ENCODE peak calls at places on chromosomes 12 and 14, in eight cellular contexts. Z, U, Q, D, Y, E, X and R are unnamed samples.

GRCh38 chr14:100108840-100109593 is 43.8 kb downstream of the EVL start:
- DNase-seq in Z (no peak), U (peak), Q (no peak), D (no peak), Y (peak), E (no peak), X (no peak), R (no peak)

GRCh38 chr12:53279888-53280498 is 11.9 kb downstream of the ESPL1 start:
- DNase-seq in Z (no peak), U (no peak), Q (no peak), D (no peak), Y (no peak), E (no peak), X (no peak), R (no peak)

GRCh38 chr12:5720405-5721045 is 224.5 kb downstream of the ANO2 start:
- DNase-seq in Z (no peak), U (no peak), Q (no peak), D (no peak), Y (no peak), E (no peak), X (no peak), R (no peak)

GRCh38 chr14:89302396-89302950 is 114.6 kb downstream of the FOXN3 start:
- DNase-seq in Z (no peak), U (no peak), Q (no peak), D (no peak), Y (no peak), E (no peak), X (peak), R (no peak)

GRCh38 chr12:98355322-98355721 is 160.1 kb upstream of the TMPO start:
- DNase-seq in Z (no peak), U (peak), Q (no peak), D (peak), Y (peak), E (no peak), X (peak), R (no peak)

GRCh38 chr14:22583994-22584393 is 5.0 kb downstream of the DAD1 start:
- DNase-seq in Z (no peak), U (no peak), Q (no peak), D (no peak), Y (no peak), E (no peak), X (peak), R (no peak)

GRCh38 chr14:55781046-55781445 is 201.0 kb downstream of the KTN1 start:
- DNase-seq in Z (no peak), U (no peak), Q (no peak), D (peak), Y (no peak), E (no peak), X (no peak), R (no peak)

GRCh38 chr12:2860170-2860569 is 3.3 kb upstream of the TEX52 start:
- DNase-seq in Z (no peak), U (no peak), Q (no peak), D (no peak), Y (no peak), E (no peak), X (no peak), R (no peak)

GRCh38 chr12:31837913-31838312 is 109.1 kb upstream of the AMN1 start:
- DNase-seq in Z (no peak), U (no peak), Q (no peak), D (no peak), Y (no peak), E (no peak), X (no peak), R (no peak)

GRCh38 chr14:39683711-39684110 is 251.5 kb upstream of the FBXO33 start:
- DNase-seq in Z (no peak), U (no peak), Q (no peak), D (peak), Y (no peak), E (no peak), X (peak), R (no peak)

GRCh38 chr14:100403802-100404201 is 80.7 kb downstream of the SLC25A47 start:
- DNase-seq in Z (no peak), U (no peak), Q (no peak), D (no peak), Y (no peak), E (no peak), X (no peak), R (no peak)

GRCh38 chr12:62684586-62685295 is 218.1 kb downstream of the MON2 start:
- DNase-seq in Z (no peak), U (no peak), Q (no peak), D (no peak), Y (peak), E (no peak), X (no peak), R (peak)

GRCh38 chr14:98684486-98684885 is 587.5 kb downstream of the BCL11B start:
- DNase-seq in Z (no peak), U (no peak), Q (no peak), D (no peak), Y (no peak), E (no peak), X (no peak), R (no peak)

GRCh38 chr12:109894939-109895338 is 5.1 kb upstream of the TCHP start:
- DNase-seq in Z (no peak), U (no peak), Q (no peak), D (no peak), Y (no peak), E (no peak), X (no peak), R (no peak)

GRCh38 chr12:26327975-26328635 is 132.7 kb downstream of the SSPN start:
- DNase-seq in Z (no peak), U (no peak), Q (no peak), D (no peak), Y (no peak), E (no peak), X (no peak), R (no peak)

GRCh38 chr14:21686468-21686867 is 12.8 kb upstream of the OR4E1 start:
- DNase-seq in Z (no peak), U (no peak), Q (no peak), D (no peak), Y (no peak), E (no peak), X (peak), R (no peak)

GRCh38 chr12:93080452-93080851 is 151.4 kb upstream of the EEA1 start:
- DNase-seq in Z (no peak), U (no peak), Q (no peak), D (no peak), Y (no peak), E (no peak), X (no peak), R (peak)

GRCh38 chr12:65561798-65562382 is 262.4 kb upstream of the HMGA2 start:
- DNase-seq in Z (no peak), U (peak), Q (no peak), D (no peak), Y (peak), E (peak), X (peak), R (no peak)

GRCh38 chr14:20556500-20557211 is 4.2 kb downstream of the RNASE9 start:
- DNase-seq in Z (no peak), U (no peak), Q (no peak), D (no peak), Y (no peak), E (no peak), X (no peak), R (no peak)

GRCh38 chr14:61476737-61477410 is 155.5 kb downstream of the PRKCH start:
- DNase-seq in Z (no peak), U (peak), Q (no peak), D (no peak), Y (peak), E (no peak), X (peak), R (no peak)

GRCh38 chr14:57918791-57919190 is 52.9 kb upstream of the SLC35F4 start:
- DNase-seq in Z (no peak), U (no peak), Q (no peak), D (peak), Y (no peak), E (no peak), X (peak), R (no peak)

GRCh38 chr12:11578461-11578993 is 70.9 kb upstream of the ETV6 start:
- DNase-seq in Z (no peak), U (no peak), Q (no peak), D (no peak), Y (no peak), E (no peak), X (no peak), R (no peak)

GRCh38 chr12:79927772-79928474 is 7.0 kb downstream of the PPP1R12A start:
- DNase-seq in Z (peak), U (peak), Q (no peak), D (peak), Y (peak), E (no peak), X (peak), R (no peak)

GRCh38 chr12:113273053-113273725 is 51.9 kb downstream of the TPCN1 start:
- DNase-seq in Z (no peak), U (peak), Q (no peak), D (no peak), Y (no peak), E (no peak), X (no peak), R (peak)

GRCh38 chr12:67141405-67142018 is 127.6 kb upstream of the CAND1 start:
- DNase-seq in Z (no peak), U (no peak), Q (no peak), D (no peak), Y (no peak), E (no peak), X (peak), R (peak)

GRCh38 chr12:130747867-130748740 is 32.0 kb upstream of the RIMBP2 start:
- DNase-seq in Z (peak), U (peak), Q (peak), D (peak), Y (peak), E (no peak), X (peak), R (peak)

GRCh38 chr12:19177754-19178153 is 48.2 kb downstream of the PLEKHA5 start:
- DNase-seq in Z (no peak), U (peak), Q (no peak), D (peak), Y (no peak), E (no peak), X (peak), R (no peak)

GRCh38 chr12:132053338-132054330 is 90.5 kb downstream of the DDX51 start:
- DNase-seq in Z (no peak), U (no peak), Q (no peak), D (no peak), Y (no peak), E (no peak), X (no peak), R (no peak)

GRCh38 chr14:73752297-73752992 is 38.3 kb upstream of the PNMA1 start:
- DNase-seq in Z (no peak), U (peak), Q (no peak), D (peak), Y (peak), E (no peak), X (peak), R (no peak)

GRCh38 chr12:102568151-102568815 is 87.9 kb upstream of the IGF1 start:
- DNase-seq in Z (no peak), U (no peak), Q (no peak), D (peak), Y (no peak), E (no peak), X (no peak), R (no peak)

GRCh38 chr12:132774159-132774558 is 12.5 kb upstream of the ANKLE2 start:
- DNase-seq in Z (no peak), U (no peak), Q (no peak), D (no peak), Y (no peak), E (no peak), X (no peak), R (no peak)

GRCh38 chr12:121932176-121932536 is 13.8 kb downstream of the CFAP251 start:
- DNase-seq in Z (no peak), U (no peak), Q (no peak), D (no peak), Y (no peak), E (no peak), X (no peak), R (no peak)

GRCh38 chr14:49770212-49770817 is 2.4 kb downstream of the KLHDC2 start:
- DNase-seq in Z (no peak), U (peak), Q (no peak), D (peak), Y (no peak), E (peak), X (peak), R (no peak)

GRCh38 chr12:47636908-47637780 is 68.7 kb downstream of the RPAP3 start:
- DNase-seq in Z (no peak), U (no peak), Q (no peak), D (no peak), Y (peak), E (peak), X (peak), R (peak)

GRCh38 chr14:92507174-92507768 is 6.3 kb upstream of the RIN3 start:
- DNase-seq in Z (no peak), U (no peak), Q (peak), D (no peak), Y (no peak), E (no peak), X (peak), R (no peak)

GRCh38 chr12:108634225-108634795 is 616 bp upstream of the SELPLG start:
- DNase-seq in Z (no peak), U (no peak), Q (no peak), D (no peak), Y (no peak), E (no peak), X (no peak), R (peak)

GRCh38 chr14:63470877-63471565 is 72.2 kb downstream of the PPP2R5E start:
- DNase-seq in Z (peak), U (peak), Q (no peak), D (no peak), Y (peak), E (peak), X (peak), R (no peak)